ENCODE peak calls at places on chromosomes 7 and 10, in four cellular contexts. R is esophagus squamous epithelium; P is activated naive CD4-positive, alpha-beta T cell treated with anti-CD3 and anti-CD28 coated beads, Interleukin-2, amount 50 U/mL, for 72 hours; J is EL. T is an unnamed sample.

GRCh38 chr10:14422431-14422830 is 91.7 kb upstream of the FRMD4A start:
- DNase-seq in J (no peak), R (no peak), P (no peak), T (no peak)

GRCh38 chr7:80681272-80681885 is 42.9 kb downstream of the CD36 start:
- DNase-seq in P (no peak), R (no peak), J (peak; percentile 48), T (peak; percentile 51)

GRCh38 chr7:188174-188573 is 4.2 kb upstream of the FAM20C start:
- DNase-seq in J (no peak), P (no peak), R (no peak), T (no peak)

GRCh38 chr10:48384699-48384982 is 78.2 kb downstream of the MAPK8 start:
- DNase-seq in P (no peak), J (no peak), R (no peak), T (no peak)

GRCh38 chr7:40880581-40880980 is 745.8 kb downstream of the SUGCT start:
- DNase-seq in R (no peak), P (no peak), J (no peak), T (no peak)

GRCh38 chr10:3906511-3907111 is 121.6 kb upstream of the KLF6 start:
- DNase-seq in R (no peak), J (peak; percentile 59), P (no peak), T (peak; percentile 91)

GRCh38 chr10:97888641-97889262 is 39.1 kb downstream of the GOLGA7B start:
- DNase-seq in J (peak; percentile 81), R (no peak), P (no peak), T (no peak)

GRCh38 chr10:5530412-5530806 is 5.6 kb downstream of the CALML3 start:
- DNase-seq in J (no peak), R (no peak), P (peak; percentile 43), T (no peak)